ENCODE peak calls at places on chromosomes 1 and 21, in seven cellular contexts. G is BJ; X is activated CD4-positive, alpha-beta T cell treated with anti-CD3 and anti-CD28 coated beads, Interleukin-2, amount 50 U/mL, for 4 hours; O is EL; C is NCI-H187; F is hippocampal formation; U is NCI-H1105. D is an unnamed sample.

GRCh38 chr1:66300986-66301451 is 232.9 kb upstream of the SGIP1 start:
- DNase-seq in C (no peak), G (no peak), U (no peak), O (peak; percentile 62), X (no peak), F (no peak), D (peak; percentile 20)

GRCh38 chr1:23283660-23284602 is 60.2 kb downstream of the HNRNPR start:
- DNase-seq in O (peak; percentile 84), G (no peak), U (no peak), X (no peak), C (no peak), F (no peak), D (no peak)

GRCh38 chr21:36535618-36536241 is 55.8 kb upstream of the CLDN14 start:
- DNase-seq in G (no peak), U (no peak), C (peak; percentile 23), X (no peak), F (no peak), O (no peak), D (no peak)

GRCh38 chr1:229170778-229171505 is 100.0 kb upstream of the RAB4A start:
- DNase-seq in G (no peak), F (no peak), U (no peak), X (no peak), O (no peak), C (no peak), D (no peak)

GRCh38 chr1:23422313-23422877 is 2.2 kb downstream of the TCEA3 start:
- DNase-seq in O (peak; percentile 80), X (peak; percentile 30), C (no peak), U (no peak), F (no peak), G (no peak), D (no peak)

GRCh38 chr1:235156265-235156664 is 4.8 kb downstream of the RBM34 start:
- DNase-seq in G (no peak), C (no peak), O (no peak), U (no peak), F (no peak), X (no peak), D (no peak)

GRCh38 chr1:163928080-163928479 is 606.3 kb downstream of the NUF2 start:
- DNase-seq in X (no peak), G (no peak), F (no peak), O (no peak), C (no peak), U (no peak), D (no peak)

GRCh38 chr1:76084029-76084627 is 9.6 kb downstream of the ST6GALNAC3 start:
- DNase-seq in X (no peak), C (no peak), U (no peak), O (no peak), G (peak; percentile 10), F (no peak), D (no peak)

GRCh38 chr1:174969977-174970376 is 29.8 kb upstream of the CACYBP start:
- DNase-seq in X (no peak), G (no peak), F (no peak), O (no peak), C (no peak), U (no peak), D (no peak)